ENCODE peak calls at places on chromosomes 2 and 18, in eight cellular contexts. Q is GM23338; K is stimulated activated naive CD8-positive, alpha-beta T cell treated with anti-CD3 and anti-CD28 coated beads, Interleukin-15, amount 100 ng/mL, for 72 hours; O is activated B cell treated with CpG ODN at 0.5 μM for 24 hours; X is stromal cell of bone marrow; Y is stimulated activated CD4-positive, alpha-beta T cell treated with anti-CD3 and anti-CD28 coated beads, Interleukin-1b, Interleukin-23, amount 100 ng/mL, for 24 hours; T is HEK293T; M is HuH-7.5. A is an unnamed sample.

GRCh38 chr2:47650001-47650535 is 132.9 kb upstream of the MSH6 start:
- DNase-seq in Q (no peak), K (no peak), O (no peak), X (no peak), Y (no peak), T (no peak), M (no peak), A (no peak)

GRCh38 chr2:7034313-7034712 is 117.1 kb downstream of the RNF144A start:
- DNase-seq in Q (peak), K (no peak), O (no peak), X (no peak), Y (no peak), T (no peak), M (no peak), A (no peak)

GRCh38 chr2:107025869-107026380 is 140.0 kb upstream of the ST6GAL2 start:
- DNase-seq in Q (no peak), K (no peak), O (no peak), X (no peak), Y (no peak), T (no peak), M (no peak), A (no peak)

GRCh38 chr2:160214461-160215055 is 14.5 kb upstream of the ITGB6 start:
- DNase-seq in Q (no peak), K (no peak), O (no peak), X (peak), Y (no peak), T (no peak), M (no peak), A (peak)

GRCh38 chr2:2184549-2185249 is 146.4 kb downstream of the MYT1L start:
- DNase-seq in Q (no peak), K (no peak), O (no peak), X (peak), Y (no peak), T (no peak), M (no peak), A (no peak)

GRCh38 chr18:22813648-22814328 is 119.3 kb upstream of the RBBP8 start:
- DNase-seq in Q (peak), K (no peak), O (no peak), X (no peak), Y (no peak), T (peak), M (peak), A (peak)

GRCh38 chr18:36734589-36734988 is 94.2 kb downstream of the TPGS2 start:
- DNase-seq in Q (no peak), K (no peak), O (no peak), X (no peak), Y (no peak), T (no peak), M (no peak), A (no peak)

GRCh38 chr2:163453920-163454319 is 281.9 kb downstream of the FIGN start:
- DNase-seq in Q (no peak), K (no peak), O (no peak), X (no peak), Y (no peak), T (no peak), M (no peak), A (no peak)

GRCh38 chr2:43075906-43076585 is 150.4 kb downstream of the ZFP36L2 start:
- DNase-seq in Q (no peak), K (no peak), O (no peak), X (peak), Y (no peak), T (no peak), M (no peak), A (peak)

GRCh38 chr18:58497845-58498244 is 131.0 kb downstream of the ALPK2 start:
- DNase-seq in Q (no peak), K (no peak), O (no peak), X (no peak), Y (no peak), T (no peak), M (no peak), A (no peak)

GRCh38 chr2:218783612-218784169 is 1.7 kb downstream of the CYP27A1 start:
- DNase-seq in Q (no peak), K (no peak), O (no peak), X (no peak), Y (no peak), T (no peak), M (no peak), A (no peak)

GRCh38 chr2:24247592-24247991 is 72.7 kb downstream of the FAM228A start:
- DNase-seq in Q (no peak), K (no peak), O (no peak), X (no peak), Y (no peak), T (no peak), M (no peak), A (no peak)